ENCODE peak calls at places on chromosomes 3 and 15, in five cellular contexts. H, U, F, M and Y are unnamed samples.

GRCh38 chr3:151501171-151501790 is 40.4 kb upstream of the IGSF10 start:
- DNase-seq in M (no peak), F (no peak), H (no peak), U (no peak), Y (no peak)

GRCh38 chr3:12158387-12159226 is at the start of gene TIMP4:
- DNase-seq in U (no peak), H (no peak), F (no peak), M (peak; percentile 39), Y (peak; percentile 15)

GRCh38 chr3:149820183-149820582 is 7.2 kb downstream of the RNF13 start:
- DNase-seq in U (no peak), H (no peak), F (no peak), M (no peak), Y (no peak)

GRCh38 chr15:87561641-87562040 is 694.9 kb downstream of the NTRK3 start:
- DNase-seq in H (no peak), F (no peak), M (no peak), U (no peak), Y (no peak)

GRCh38 chr3:116663161-116663885 is 46.3 kb upstream of the TUSC7 start:
- DNase-seq in F (no peak), U (no peak), H (no peak), M (no peak), Y (no peak)

GRCh38 chr15:96497951-96498350 is 167.5 kb downstream of the NR2F2 start:
- DNase-seq in M (no peak), U (no peak), F (no peak), H (no peak), Y (no peak)

GRCh38 chr3:64104691-64105101 is 81.4 kb upstream of the PSMD6 start:
- DNase-seq in M (no peak), U (no peak), F (peak; percentile 78), H (no peak), Y (no peak)

GRCh38 chr3:39147711-39148115 is 5.7 kb downstream of the CSRNP1 start:
- DNase-seq in U (peak; percentile 80), F (no peak), H (no peak), M (no peak), Y (peak; percentile 45)

GRCh38 chr3:196991581-196992460 is 23.2 kb upstream of the PIGZ start:
- DNase-seq in H (peak; percentile 57), M (no peak), U (no peak), F (no peak), Y (no peak)

GRCh38 chr3:1007890-1008289 is 84.9 kb upstream of the CNTN6 start:
- DNase-seq in U (no peak), H (no peak), M (no peak), F (peak; percentile 50), Y (peak; percentile 5)

GRCh38 chr3:12954180-12954579 is 112.8 kb upstream of the RPL32 start:
- DNase-seq in F (no peak), M (no peak), U (no peak), H (no peak), Y (no peak)

GRCh38 chr15:66007663-66008262 is 138.5 kb downstream of the RAB11A start:
- DNase-seq in M (no peak), F (no peak), U (no peak), H (no peak), Y (no peak)

GRCh38 chr3:112253301-112253971 is 40.6 kb downstream of the SLC9C1 start:
- DNase-seq in F (no peak), U (no peak), M (no peak), H (no peak), Y (no peak)

GRCh38 chr3:71341721-71342120 is 241.8 kb downstream of the FOXP1 start:
- DNase-seq in F (peak; percentile 80), H (no peak), M (no peak), U (no peak), Y (peak; percentile 86)

GRCh38 chr3:114406286-114406685 is 112.5 kb downstream of the TIGIT start:
- DNase-seq in U (no peak), M (no peak), F (no peak), H (no peak), Y (peak; percentile 89)

GRCh38 chr3:168579010-168579409 is 483.3 kb upstream of the GOLIM4 start:
- DNase-seq in U (no peak), M (no peak), H (no peak), F (no peak), Y (no peak)

GRCh38 chr15:56242576-56243116 is 1.0 kb downstream of the RFX7 start:
- DNase-seq in F (no peak), U (no peak), H (no peak), M (no peak), Y (no peak)

GRCh38 chr15:90300988-90301715 is 35.7 kb downstream of the NGRN start:
- DNase-seq in M (peak; percentile 57), U (peak; percentile 42), H (peak; percentile 81), F (no peak), Y (peak; percentile 26)

GRCh38 chr3:10952525-10952924 is 40.0 kb upstream of the SLC6A1 start:
- DNase-seq in U (no peak), M (no peak), F (no peak), H (no peak), Y (no peak)

GRCh38 chr15:55649058-55649423 is 60.9 kb upstream of the PYGO1 start:
- DNase-seq in H (no peak), F (no peak), M (no peak), U (no peak), Y (peak; percentile 73)

GRCh38 chr3:161560006-161560637 is 63.5 kb downstream of the OTOL1 start:
- DNase-seq in U (no peak), H (no peak), M (no peak), F (no peak), Y (peak; percentile 41)

GRCh38 chr3:37700849-37701248 is 160.8 kb upstream of the CTDSPL start:
- DNase-seq in U (no peak), M (no peak), F (no peak), H (no peak), Y (no peak)

GRCh38 chr15:57541805-57542504 is 49.7 kb upstream of the MYZAP start:
- DNase-seq in M (peak; percentile 85), U (peak; percentile 31), H (no peak), F (no peak), Y (peak; percentile 80)

GRCh38 chr15:29003446-29004233 is 117.9 kb downstream of the APBA2 start:
- DNase-seq in F (no peak), U (no peak), M (no peak), H (no peak), Y (no peak)

GRCh38 chr3:160447544-160447943 is 2.0 kb downstream of the TRIM59 start:
- DNase-seq in H (no peak), M (no peak), F (no peak), U (no peak), Y (peak; percentile 46)
- H3K4me3 ChIP-seq in H (no peak overlapping the region), M (no peak overlapping the region), F (peak overlapping the region; percentile 11), U (no peak overlapping the region), Y (no peak overlapping the region)

GRCh38 chr3:188202358-188203138 is 48.6 kb downstream of the LPP start:
- DNase-seq in M (no peak), H (no peak), F (no peak), U (no peak), Y (no peak)
- TF ChIP-seq CTCF in M (peak; percentile 29), H (no peak), F (no peak), U (no peak), Y (no peak)

GRCh38 chr3:53171109-53171453 is 10.1 kb downstream of the PRKCD start:
- DNase-seq in M (no peak), F (no peak), H (no peak), U (no peak), Y (no peak)

GRCh38 chr3:53173107-53173506 is 12.1 kb downstream of the PRKCD start:
- DNase-seq in M (no peak), H (no peak), F (no peak), U (no peak), Y (no peak)

GRCh38 chr3:53171827-53172505 is 11.0 kb downstream of the PRKCD start:
- DNase-seq in F (no peak), U (no peak), H (no peak), M (no peak), Y (no peak)

GRCh38 chr3:53175613-53176537 is 14.9 kb downstream of the PRKCD start:
- DNase-seq in H (no peak), M (no peak), F (no peak), U (no peak), Y (no peak)

DNA sequence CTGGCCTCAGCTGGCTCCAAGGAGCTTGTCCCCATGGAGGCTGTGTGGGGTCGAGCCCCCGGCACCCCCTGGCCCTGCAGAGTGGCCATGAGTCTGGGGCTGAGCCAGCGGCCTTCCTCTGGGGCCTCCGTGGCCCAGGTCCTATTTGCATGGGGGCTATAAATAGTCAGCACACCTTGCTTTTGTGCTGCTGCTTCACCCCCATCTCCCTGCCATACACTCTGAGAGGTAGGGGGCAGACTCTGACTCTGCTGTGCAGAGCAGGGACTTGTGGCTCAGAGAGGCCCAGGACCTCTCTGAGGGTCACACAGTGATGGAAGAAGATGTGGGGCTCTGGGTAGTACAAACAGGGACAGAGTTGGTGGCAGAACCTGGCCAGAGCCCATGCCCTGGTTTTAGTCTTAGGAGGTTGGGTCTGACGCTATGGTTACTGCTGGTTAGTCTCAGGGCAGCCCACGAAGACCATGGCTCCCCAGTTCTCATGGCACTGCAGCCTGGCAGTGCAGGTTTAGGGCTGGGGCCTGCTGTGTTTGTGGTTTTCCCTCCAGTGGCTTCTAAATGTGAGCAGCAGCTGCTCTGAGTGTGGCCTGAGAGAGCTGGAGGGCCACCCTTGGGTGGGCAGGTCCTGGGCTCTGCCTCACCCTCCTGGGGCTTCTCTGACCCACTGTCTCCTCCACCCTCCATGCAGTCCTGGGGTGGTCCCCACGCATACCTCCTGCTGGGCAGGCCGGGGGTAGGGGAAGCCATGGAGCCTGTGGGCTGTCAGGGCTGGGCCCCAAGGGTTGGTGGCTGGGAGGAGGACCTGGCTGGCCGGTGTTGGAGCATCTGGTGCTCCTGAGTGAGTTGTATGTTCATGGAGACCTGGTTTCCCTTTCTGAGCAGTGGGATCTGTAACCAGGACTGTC is 13.6 kb downstream of the PRKCD start:
- DNase-seq in U (peak; percentile 47), H (no peak), F (no peak), M (no peak), Y (no peak)
- H3K4me3 ChIP-seq in U (peak overlapping the region; percentile 12), H (no peak overlapping the region), F (no peak overlapping the region), M (no peak overlapping the region), Y (no peak overlapping the region)

GRCh38 chr15:39645138-39645975 is 64.5 kb downstream of the THBS1 start:
- DNase-seq in H (no peak), M (no peak), U (no peak), F (no peak), Y (no peak)
- TF ChIP-seq CTCF in H (no peak), M (no peak), U (no peak), F (no peak), Y (no peak)

DNA sequence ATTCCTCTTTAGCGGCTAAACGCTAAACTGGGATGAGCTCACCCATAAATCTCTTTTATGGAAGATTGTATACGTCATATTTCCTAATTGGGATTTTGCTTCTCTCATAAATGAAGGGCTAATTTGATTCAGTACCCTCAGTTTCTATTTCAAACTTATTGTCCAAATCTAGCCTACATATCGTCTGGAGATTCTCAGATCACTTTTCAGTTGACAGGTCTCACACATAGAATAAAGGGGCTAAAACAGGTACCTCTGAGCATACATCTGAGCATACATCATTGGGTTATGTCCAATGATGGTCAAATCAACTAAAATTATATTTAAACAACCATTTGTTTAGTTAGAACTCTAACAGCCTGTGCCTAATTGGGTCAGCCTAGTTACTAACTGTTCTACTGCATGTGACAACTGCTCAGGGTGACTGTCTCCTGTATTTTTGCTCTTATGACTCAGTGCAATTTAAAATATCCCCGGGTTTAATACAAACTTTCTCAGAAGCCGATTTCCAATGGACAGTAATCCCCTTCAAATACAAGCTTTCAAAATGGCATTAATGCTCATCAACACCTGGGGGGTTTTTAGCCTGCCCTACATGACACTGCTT is 57.7 kb upstream of the PLXND1 start:
- DNase-seq in F (no peak), H (no peak), U (no peak), M (no peak), Y (no peak)
- H3K4me3 ChIP-seq in F (no peak overlapping the region), H (no peak overlapping the region), U (no peak overlapping the region), M (no peak overlapping the region), Y (no peak overlapping the region)

GRCh38 chr15:45641374-45641778 is 6.5 kb downstream of the SQOR start:
- DNase-seq in F (peak; percentile 83), U (no peak), M (peak; percentile 49), H (no peak), Y (peak; percentile 98)
- TF ChIP-seq CTCF in F (peak; percentile 7), U (no peak), M (no peak), H (peak; percentile 10), Y (peak; percentile 33)